ENCODE peak calls at places on chromosome 4, in six cellular contexts. One of them, this sample, is unnamed.

GRCh38 chr4:23061431-23061830 is 368.7 kb downstream of the GBA3 start:
- DNase-seq in H9: no peak
- DNase-seq in mesendoderm: no peak
- DNase-seq in mesenchymal stem cell: no peak
- DNase-seq in neuronal stem cell: no peak
- DNase-seq in H1: no peak
- DNase-seq in this sample: no peak

GRCh38 chr4:82403725-82404124 is 26.5 kb downstream of the HNRNPDL start:
- DNase-seq in H9: no peak
- DNase-seq in mesendoderm: no peak
- DNase-seq in mesenchymal stem cell: no peak
- DNase-seq in neuronal stem cell: no peak
- DNase-seq in H1: no peak
- DNase-seq in this sample: no peak

GRCh38 chr4:48196758-48197504 is 62.9 kb upstream of the TXK start:
- DNase-seq in H9: no peak
- DNase-seq in mesendoderm: no peak
- DNase-seq in mesenchymal stem cell: no peak
- DNase-seq in neuronal stem cell: no peak
- DNase-seq in H1: no peak
- DNase-seq in this sample: no peak

GRCh38 chr4:121514443-121514842 is 133.6 kb upstream of the QRFPR start:
- DNase-seq in H9: peak
- DNase-seq in mesendoderm: peak
- DNase-seq in mesenchymal stem cell: no peak
- DNase-seq in neuronal stem cell: no peak
- DNase-seq in H1: peak
- DNase-seq in this sample: no peak

GRCh38 chr4:85677286-85677685 is 202.3 kb downstream of the ARHGAP24 start:
- DNase-seq in H9: no peak
- DNase-seq in mesendoderm: no peak
- DNase-seq in mesenchymal stem cell: no peak
- DNase-seq in neuronal stem cell: no peak
- DNase-seq in H1: no peak
- DNase-seq in this sample: no peak

GRCh38 chr4:36310793-36311192 is 29.4 kb downstream of the DTHD1 start:
- DNase-seq in H9: no peak
- DNase-seq in mesendoderm: no peak
- DNase-seq in mesenchymal stem cell: no peak
- DNase-seq in neuronal stem cell: no peak
- DNase-seq in H1: no peak
- DNase-seq in this sample: no peak

GRCh38 chr4:67575232-67575888 is 16.8 kb downstream of the STAP1 start:
- DNase-seq in H9: no peak
- DNase-seq in mesendoderm: peak
- DNase-seq in mesenchymal stem cell: no peak
- DNase-seq in neuronal stem cell: no peak
- DNase-seq in H1: no peak
- DNase-seq in this sample: no peak

GRCh38 chr4:98720871-98721480 is 62.6 kb upstream of the TSPAN5 start:
- DNase-seq in H9: no peak
- DNase-seq in mesendoderm: no peak
- DNase-seq in mesenchymal stem cell: no peak
- DNase-seq in neuronal stem cell: no peak
- DNase-seq in H1: no peak
- DNase-seq in this sample: peak

GRCh38 chr4:145216532-145216931 is 36.1 kb upstream of the OTUD4 start:
- DNase-seq in H9: no peak
- DNase-seq in mesendoderm: no peak
- DNase-seq in mesenchymal stem cell: peak
- DNase-seq in neuronal stem cell: no peak
- DNase-seq in H1: no peak
- DNase-seq in this sample: peak

GRCh38 chr4:2793920-2794706 is 1.2 kb downstream of the SH3BP2 start:
- DNase-seq in H9: peak
- DNase-seq in mesendoderm: peak
- DNase-seq in mesenchymal stem cell: peak
- DNase-seq in neuronal stem cell: no peak
- DNase-seq in H1: no peak
- DNase-seq in this sample: no peak

DNA sequence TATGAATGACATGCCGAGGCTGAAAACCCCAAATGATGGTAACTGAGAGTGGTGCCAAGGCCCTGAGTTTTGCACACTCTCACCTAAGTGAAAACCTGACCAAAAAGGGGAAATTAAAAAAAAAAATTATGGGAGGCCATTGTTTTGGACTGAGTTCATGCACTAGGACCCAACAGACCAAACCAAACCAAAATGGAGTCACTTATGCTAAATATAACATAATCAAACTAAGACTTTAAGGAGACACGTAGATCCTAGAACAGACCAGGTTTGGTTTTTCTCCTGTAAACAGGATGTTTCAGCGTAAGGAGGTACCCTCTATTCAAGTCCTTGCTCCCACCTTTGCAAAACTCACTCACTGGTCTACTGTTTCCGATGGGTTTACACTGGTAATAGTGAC is 453.0 kb downstream of the INPP4B start:
- DNase-seq in H9: no peak
- DNase-seq in mesendoderm: no peak
- DNase-seq in mesenchymal stem cell: no peak
- DNase-seq in neuronal stem cell: no peak
- DNase-seq in H1: no peak
- DNase-seq in this sample: no peak
- H2BK15ac ChIP-seq in H9: no peak
- H2BK15ac ChIP-seq in mesendoderm: no peak
- H2BK15ac ChIP-seq in mesenchymal stem cell: no peak
- H2BK15ac ChIP-seq in neuronal stem cell: no peak
- H2BK15ac ChIP-seq in H1: no peak
- H2BK15ac ChIP-seq in this sample: no peak

GRCh38 chr4:173433447-173433846 is 34.5 kb upstream of the SCRG1 start:
- DNase-seq in H9: no peak
- DNase-seq in mesendoderm: no peak
- DNase-seq in mesenchymal stem cell: no peak
- DNase-seq in neuronal stem cell: no peak
- DNase-seq in H1: no peak
- DNase-seq in this sample: no peak
- H2BK15ac ChIP-seq in H9: no peak
- H2BK15ac ChIP-seq in mesendoderm: no peak
- H2BK15ac ChIP-seq in mesenchymal stem cell: no peak
- H2BK15ac ChIP-seq in neuronal stem cell: no peak
- H2BK15ac ChIP-seq in H1: no peak
- H2BK15ac ChIP-seq in this sample: no peak

GRCh38 chr4:11691236-11691635 is 262.5 kb upstream of the HS3ST1 start:
- DNase-seq in H9: no peak
- DNase-seq in mesendoderm: no peak
- DNase-seq in mesenchymal stem cell: no peak
- DNase-seq in neuronal stem cell: no peak
- DNase-seq in H1: no peak
- DNase-seq in this sample: no peak

GRCh38 chr4:11687727-11688126 is 259.0 kb upstream of the HS3ST1 start:
- DNase-seq in H9: no peak
- DNase-seq in mesendoderm: no peak
- DNase-seq in mesenchymal stem cell: no peak
- DNase-seq in neuronal stem cell: no peak
- DNase-seq in H1: no peak
- DNase-seq in this sample: no peak

GRCh38 chr4:11685481-11685880 is 256.8 kb upstream of the HS3ST1 start:
- DNase-seq in H9: no peak
- DNase-seq in mesendoderm: no peak
- DNase-seq in mesenchymal stem cell: no peak
- DNase-seq in neuronal stem cell: no peak
- DNase-seq in H1: no peak
- DNase-seq in this sample: no peak
- H2BK15ac ChIP-seq in H9: no peak
- H2BK15ac ChIP-seq in mesendoderm: no peak
- H2BK15ac ChIP-seq in mesenchymal stem cell: no peak
- H2BK15ac ChIP-seq in neuronal stem cell: no peak
- H2BK15ac ChIP-seq in H1: no peak
- H2BK15ac ChIP-seq in this sample: no peak

DNA sequence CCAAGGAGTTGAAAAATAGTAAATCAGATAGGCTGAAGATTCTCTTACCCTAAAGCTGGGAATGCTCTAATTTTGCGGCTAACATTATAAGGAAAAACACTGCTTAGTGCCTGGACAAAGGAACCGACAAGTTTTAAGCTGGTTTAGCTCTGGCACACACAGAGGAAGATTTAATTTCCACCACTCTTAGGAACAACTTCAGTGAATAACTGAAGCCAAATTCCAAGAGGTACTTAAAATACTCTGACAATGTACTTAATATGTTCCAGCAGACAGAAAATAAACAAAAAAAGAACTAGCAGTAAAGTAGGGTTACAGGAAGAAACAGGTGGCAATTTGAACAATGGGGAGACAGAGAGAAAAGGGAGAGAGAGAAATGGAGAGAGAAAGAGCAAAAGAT is 340.8 kb upstream of the NDST4 start:
- DNase-seq in H9: no peak
- DNase-seq in mesendoderm: no peak
- DNase-seq in mesenchymal stem cell: peak
- DNase-seq in neuronal stem cell: no peak
- DNase-seq in H1: no peak
- DNase-seq in this sample: no peak
- H2BK15ac ChIP-seq in H9: no peak
- H2BK15ac ChIP-seq in mesendoderm: no peak
- H2BK15ac ChIP-seq in mesenchymal stem cell: no peak
- H2BK15ac ChIP-seq in neuronal stem cell: no peak
- H2BK15ac ChIP-seq in H1: no peak
- H2BK15ac ChIP-seq in this sample: no peak

DNA sequence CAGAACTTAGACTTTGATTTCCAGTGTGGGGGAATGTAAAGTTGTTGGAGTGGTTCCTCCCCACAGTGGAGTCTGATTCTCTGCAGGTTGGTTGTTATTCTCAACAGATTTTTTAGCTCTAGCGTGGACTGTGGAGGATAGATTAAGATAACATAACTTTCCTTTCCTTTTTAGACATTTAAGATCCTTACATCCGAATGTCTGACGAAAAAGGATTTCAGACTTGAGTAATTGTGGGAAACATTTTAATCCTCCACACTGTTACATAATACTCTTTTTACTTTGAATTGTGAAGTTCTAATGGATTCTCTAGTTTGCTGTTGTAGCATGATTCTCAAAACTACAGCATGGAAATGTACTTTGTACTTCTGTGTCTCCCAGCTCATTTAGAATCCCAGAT is 107.8 kb downstream of the ARHGAP10 start:
- DNase-seq in H9: no peak
- DNase-seq in mesendoderm: no peak
- DNase-seq in mesenchymal stem cell: no peak
- DNase-seq in neuronal stem cell: no peak
- DNase-seq in H1: no peak
- DNase-seq in this sample: no peak
- H2BK15ac ChIP-seq in H9: no peak
- H2BK15ac ChIP-seq in mesendoderm: no peak
- H2BK15ac ChIP-seq in mesenchymal stem cell: no peak
- H2BK15ac ChIP-seq in neuronal stem cell: no peak
- H2BK15ac ChIP-seq in H1: no peak
- H2BK15ac ChIP-seq in this sample: no peak

GRCh38 chr4:147916351-147916750 is 184.5 kb downstream of the ARHGAP10 start:
- DNase-seq in H9: no peak
- DNase-seq in mesendoderm: no peak
- DNase-seq in mesenchymal stem cell: no peak
- DNase-seq in neuronal stem cell: no peak
- DNase-seq in H1: no peak
- DNase-seq in this sample: no peak

GRCh38 chr4:147910315-147910714 is 178.4 kb downstream of the ARHGAP10 start:
- DNase-seq in H9: no peak
- DNase-seq in mesendoderm: no peak
- DNase-seq in mesenchymal stem cell: no peak
- DNase-seq in neuronal stem cell: no peak
- DNase-seq in H1: no peak
- DNase-seq in this sample: peak

GRCh38 chr4:147909225-147909624 is 177.3 kb downstream of the ARHGAP10 start:
- DNase-seq in H9: no peak
- DNase-seq in mesendoderm: no peak
- DNase-seq in mesenchymal stem cell: no peak
- DNase-seq in neuronal stem cell: no peak
- DNase-seq in H1: no peak
- DNase-seq in this sample: no peak

GRCh38 chr4:147913137-147913536 is 181.2 kb downstream of the ARHGAP10 start:
- DNase-seq in H9: no peak
- DNase-seq in mesendoderm: no peak
- DNase-seq in mesenchymal stem cell: no peak
- DNase-seq in neuronal stem cell: no peak
- DNase-seq in H1: no peak
- DNase-seq in this sample: no peak
- H2BK15ac ChIP-seq in H9: no peak
- H2BK15ac ChIP-seq in mesendoderm: no peak
- H2BK15ac ChIP-seq in mesenchymal stem cell: no peak
- H2BK15ac ChIP-seq in neuronal stem cell: no peak
- H2BK15ac ChIP-seq in H1: no peak
- H2BK15ac ChIP-seq in this sample: no peak